ENCODE peak calls at places on chromosomes 3 and 15, in ten cellular contexts. H, P, F, Z, L, E, Q, X, D and N are unnamed samples.

GRCh38 chr3:481680-482079 is 285.1 kb downstream of the CHL1 start:
- DNase-seq in H (no peak), P (no peak), F (no peak), Z (no peak), L (no peak), E (no peak), Q (no peak), X (no peak), D (no peak), N (no peak)

GRCh38 chr3:181726351-181727121 is 14.8 kb downstream of the SOX2 start:
- DNase-seq in H (no peak), P (no peak), F (no peak), Z (no peak), L (no peak), E (no peak), Q (no peak), X (no peak), D (no peak), N (no peak)

GRCh38 chr3:168865022-168865551 is 769.4 kb upstream of the GOLIM4 start:
- DNase-seq in H (no peak), P (no peak), F (no peak), Z (no peak), L (no peak), E (no peak), Q (no peak), X (no peak), D (no peak), N (no peak)

GRCh38 chr3:4712109-4712508 is 219.0 kb downstream of the ITPR1 start:
- DNase-seq in H (no peak), P (no peak), F (no peak), Z (no peak), L (no peak), E (no peak), Q (no peak), X (no peak), D (no peak), N (no peak)

GRCh38 chr3:11195721-11196332 is 41.5 kb downstream of the HRH1 start:
- DNase-seq in H (no peak), P (no peak), F (no peak), Z (no peak), L (no peak), E (no peak), Q (no peak), X (no peak), D (no peak), N (no peak)

GRCh38 chr3:177602601-177603136 is 405.4 kb upstream of the TBL1XR1 start:
- DNase-seq in H (no peak), P (no peak), F (no peak), Z (no peak), L (no peak), E (no peak), Q (no peak), X (no peak), D (no peak), N (no peak)

GRCh38 chr3:70550723-70551319 is 238.4 kb upstream of the MDFIC2 start:
- DNase-seq in H (peak; percentile 71), P (peak; percentile 27), F (peak; percentile 87), Z (peak; percentile 71), L (peak; percentile 63), E (peak; percentile 61), Q (peak; percentile 75), X (peak; percentile 54), D (peak; percentile 82), N (no peak)

GRCh38 chr3:160152638-160153037 is 72.6 kb upstream of the C3orf80 start:
- DNase-seq in H (no peak), P (no peak), F (no peak), Z (no peak), L (no peak), E (no peak), Q (no peak), X (no peak), D (no peak), N (no peak)

GRCh38 chr3:117141821-117142220 is 432.2 kb downstream of the TUSC7 start:
- DNase-seq in H (no peak), P (no peak), F (no peak), Z (no peak), L (no peak), E (no peak), Q (no peak), X (no peak), D (no peak), N (no peak)

GRCh38 chr15:25859838-25860645 is 3.1 kb downstream of the ATP10A start:
- DNase-seq in H (peak; percentile 78), P (no peak), F (no peak), Z (no peak), L (no peak), E (peak; percentile 51), Q (no peak), X (peak; percentile 42), D (no peak), N (no peak)

DNA sequence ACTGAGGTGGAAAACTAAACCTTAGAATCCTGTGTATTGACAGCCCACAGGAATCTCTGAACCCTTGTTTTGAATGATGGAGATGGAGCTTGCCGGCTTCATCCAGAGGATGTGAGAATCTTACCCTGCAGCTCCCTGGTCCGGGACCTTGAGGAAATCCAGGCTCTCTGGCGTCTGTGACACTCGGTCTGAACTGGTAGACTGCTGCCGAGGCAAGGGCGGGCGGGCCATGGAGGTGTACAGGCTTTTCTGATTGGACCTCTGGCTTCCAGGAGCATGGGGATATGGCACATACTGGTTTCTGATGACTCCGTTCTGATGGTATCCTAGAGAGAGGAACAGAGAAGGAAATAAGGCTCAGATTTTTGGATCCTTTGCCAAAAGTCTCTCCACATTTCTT is 48.5 kb downstream of the CCNB2 start:
- DNase-seq in H (no peak), P (no peak), F (no peak), Z (no peak), L (no peak), E (no peak), Q (no peak), X (no peak), D (no peak), N (no peak)
- H3K27ac ChIP-seq in H (no peak overlapping the region), P (no peak overlapping the region), F (no peak overlapping the region), Z (no peak overlapping the region), L (no peak overlapping the region), E (no peak overlapping the region), Q (no peak overlapping the region), X (no peak overlapping the region), D (no peak overlapping the region), N (peak overlapping the region; percentile 41)

DNA sequence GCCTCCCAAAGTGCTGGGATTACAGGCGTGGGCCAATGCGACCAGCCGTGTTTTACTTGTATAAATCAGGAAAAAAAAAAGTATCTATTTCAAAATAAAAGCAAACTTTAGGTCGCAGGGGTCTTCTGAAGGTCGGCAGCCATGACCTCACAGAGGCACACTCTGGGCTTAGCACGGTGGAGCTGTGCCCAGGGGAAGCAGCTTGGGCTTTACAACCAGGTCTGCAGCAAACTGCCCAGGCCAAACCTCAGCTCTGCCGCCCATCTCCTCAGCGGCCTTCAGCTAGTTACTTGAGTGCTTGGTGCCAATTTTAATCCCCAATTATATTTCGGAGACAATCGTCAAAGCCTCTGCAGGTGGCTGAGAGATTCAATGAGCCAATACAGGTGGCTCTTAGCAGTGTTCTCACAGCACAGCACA is 30.1 kb downstream of the ZDHHC19 start:
- DNase-seq in H (no peak), P (no peak), F (peak; percentile 67), Z (peak; percentile 46), L (no peak), E (no peak), Q (no peak), X (no peak), D (no peak), N (no peak)
- H3K27ac ChIP-seq in H (no peak overlapping the region), P (no peak overlapping the region), F (peak overlapping the region; percentile 87), Z (peak overlapping the region; percentile 98), L (no peak overlapping the region), E (no peak overlapping the region), Q (no peak overlapping the region), X (peak overlapping the region; percentile 61), D (no peak overlapping the region), N (no peak overlapping the region)

DNA sequence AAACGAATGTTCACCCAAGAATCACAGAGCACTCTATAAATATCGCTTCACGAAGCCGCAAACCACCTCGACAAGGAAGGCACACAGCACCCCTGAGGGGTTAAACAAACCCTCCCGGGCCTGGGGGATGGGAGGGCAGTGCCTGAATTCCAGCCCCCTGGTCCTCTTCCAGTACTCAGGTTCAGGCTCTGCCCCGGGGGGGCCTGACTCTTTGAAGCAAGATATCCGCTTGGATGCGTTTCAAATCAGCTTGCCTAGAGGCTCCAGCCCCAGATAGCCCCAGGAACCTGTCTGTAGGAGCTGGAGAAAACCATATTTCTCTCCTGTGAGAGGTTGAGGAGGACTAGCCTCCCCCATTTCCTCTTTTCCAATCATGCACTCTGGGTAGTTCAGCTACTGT is 194.7 kb downstream of the WNT5A start:
- DNase-seq in H (no peak), P (no peak), F (no peak), Z (no peak), L (no peak), E (no peak), Q (no peak), X (no peak), D (no peak), N (no peak)
- H3K27ac ChIP-seq in H (no peak overlapping the region), P (no peak overlapping the region), F (no peak overlapping the region), Z (no peak overlapping the region), L (no peak overlapping the region), E (no peak overlapping the region), Q (no peak overlapping the region), X (no peak overlapping the region), D (no peak overlapping the region), N (no peak overlapping the region)

GRCh38 chr3:186786810-186787375 is 3.5 kb downstream of the EIF4A2 start:
- DNase-seq in H (no peak), P (no peak), F (no peak), Z (no peak), L (no peak), E (no peak), Q (no peak), X (no peak), D (no peak), N (no peak)

GRCh38 chr3:186788482-186789370 is 5.3 kb downstream of the EIF4A2 start:
- DNase-seq in H (no peak), P (no peak), F (no peak), Z (no peak), L (no peak), E (no peak), Q (no peak), X (peak; percentile 14), D (no peak), N (no peak)

GRCh38 chr3:186790261-186790981 is 7.0 kb downstream of the EIF4A2 start:
- DNase-seq in H (no peak), P (no peak), F (no peak), Z (peak; percentile 32), L (no peak), E (no peak), Q (no peak), X (no peak), D (no peak), N (no peak)

GRCh38 chr3:186787642-186788481 is 4.5 kb downstream of the EIF4A2 start:
- DNase-seq in H (no peak), P (no peak), F (no peak), Z (no peak), L (no peak), E (no peak), Q (no peak), X (no peak), D (no peak), N (no peak)

DNA sequence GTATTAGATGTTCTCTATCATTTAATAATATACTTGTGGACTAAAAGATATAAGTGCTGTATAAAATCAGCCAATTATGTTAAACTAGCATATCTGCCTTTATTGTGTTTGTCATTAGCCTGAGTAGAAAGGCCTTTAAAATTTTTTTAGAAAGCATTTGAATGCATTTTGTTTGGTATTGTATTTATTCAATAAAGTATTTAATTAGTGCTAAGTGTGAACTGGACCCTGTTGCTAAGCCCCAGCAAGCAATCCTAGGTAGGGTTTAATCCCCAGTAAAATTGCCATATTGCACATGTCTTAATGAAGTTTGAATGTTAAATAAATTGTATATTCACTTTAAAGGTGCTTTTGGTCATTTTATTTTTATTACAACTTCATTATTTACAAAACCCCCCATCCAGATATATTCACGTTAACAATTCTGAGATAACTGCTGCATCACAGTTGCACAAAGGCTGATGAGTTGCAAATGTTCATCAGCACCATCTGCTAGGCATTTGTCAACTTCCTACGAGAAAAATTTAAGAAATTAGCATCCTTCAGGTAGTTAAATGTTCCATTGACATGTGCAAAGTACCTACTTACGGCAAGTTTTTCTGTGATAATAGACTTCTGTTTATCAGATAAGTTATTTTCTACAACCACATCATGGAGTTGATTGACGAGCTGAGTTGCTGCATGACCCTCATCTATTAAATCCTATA is 6.3 kb downstream of the EIF4A2 start:
- DNase-seq in H (no peak), P (no peak), F (no peak), Z (no peak), L (no peak), E (no peak), Q (no peak), X (peak; percentile 5), D (no peak), N (no peak)
- H3K27ac ChIP-seq in H (no peak overlapping the region), P (no peak overlapping the region), F (no peak overlapping the region), Z (no peak overlapping the region), L (no peak overlapping the region), E (no peak overlapping the region), Q (no peak overlapping the region), X (no peak overlapping the region), D (no peak overlapping the region), N (no peak overlapping the region)